ENCODE peak calls at places on chromosomes 7 and 10, in five cellular contexts. T is H4, U is fibroblast of pulmonary artery, A is BJ, E is islet precursor cell. M is an unnamed sample.

GRCh38 chr7:51024867-51025266 is 242.2 kb upstream of the GRB10 start:
- DNase-seq in E (no peak), U (no peak), A (no peak), T (no peak), M (no peak)

GRCh38 chr10:74738985-74739567 is 87.3 kb upstream of the KAT6B start:
- DNase-seq in U (peak), T (no peak), A (no peak), E (no peak), M (no peak)

GRCh38 chr7:13879994-13880686 is 109.3 kb downstream of the ETV1 start:
- DNase-seq in U (peak), A (no peak), E (peak), T (peak), M (peak)

GRCh38 chr7:139340808-139341057 is 404 bp upstream of the FMC1 start:
- DNase-seq in U (no peak), A (no peak), E (no peak), T (no peak), M (peak)

GRCh38 chr7:92156976-92157375 is 22.0 kb downstream of the LRRD1 start:
- DNase-seq in E (no peak), A (no peak), U (no peak), T (no peak), M (no peak)

GRCh38 chr10:47134166-47134565 is 165.8 kb upstream of the GDF10 start:
- DNase-seq in T (no peak), A (no peak), E (no peak), U (no peak), M (no peak)

GRCh38 chr10:69994262-69994661 is 58.4 kb upstream of the MACROH2A2 start:
- DNase-seq in A (no peak), E (no peak), U (peak), T (peak), M (peak)

GRCh38 chr10:34152434-34152833 is 662.7 kb downstream of the PARD3 start:
- DNase-seq in T (no peak), U (no peak), A (no peak), E (no peak), M (no peak)

GRCh38 chr7:47635091-47636090 is 53.5 kb upstream of the TNS3 start:
- DNase-seq in U (no peak), T (peak), E (peak), A (no peak), M (no peak)

GRCh38 chr10:22245567-22245966 is 27.8 kb upstream of the EBLN1 start:
- DNase-seq in E (peak), U (peak), A (no peak), T (peak), M (no peak)

GRCh38 chr7:137970263-137970975 is 31.5 kb downstream of the CREB3L2 start:
- DNase-seq in U (peak), T (peak), E (peak), A (peak), M (peak)

M was measured in COLO829.